ENCODE peak calls at places on chromosomes 5 and 9, in six cellular contexts. One of them, this sample, is unnamed. For H3K9me3, the result is how much of the 10 kb centered on the place peaks cover.

GRCh38 chr9:70257991-70258691 is 637 bp upstream of the SMC5 start:
- DNase-seq in spleen: peak
- DNase-seq in upper lobe of left lung: peak
- DNase-seq in ovary: peak
- DNase-seq in prostate gland: peak
- DNase-seq in IMR-90: peak
- DNase-seq in this sample: no peak

GRCh38 chr9:72044095-72044494 is 16.3 kb downstream of the C9orf57 start:
- DNase-seq in spleen: no peak
- DNase-seq in prostate gland: no peak
- DNase-seq in ovary: no peak
- DNase-seq in IMR-90: no peak
- DNase-seq in upper lobe of left lung: no peak
- DNase-seq in this sample: no peak

GRCh38 chr9:125971050-125971449 is 223.9 kb downstream of the PBX3 start:
- DNase-seq in prostate gland: no peak
- DNase-seq in upper lobe of left lung: no peak
- DNase-seq in IMR-90: no peak
- DNase-seq in spleen: no peak
- DNase-seq in ovary: no peak
- DNase-seq in this sample: no peak

GRCh38 chr5:11214851-11215250 is 453.8 kb upstream of the DAP start:
- DNase-seq in prostate gland: no peak
- DNase-seq in IMR-90: no peak
- DNase-seq in upper lobe of left lung: no peak
- DNase-seq in ovary: no peak
- DNase-seq in spleen: no peak
- DNase-seq in this sample: no peak

GRCh38 chr9:20319641-20320337 is 302.5 kb downstream of the MLLT3 start:
- DNase-seq in IMR-90: peak
- DNase-seq in ovary: no peak
- DNase-seq in spleen: no peak
- DNase-seq in upper lobe of left lung: peak
- DNase-seq in prostate gland: peak
- DNase-seq in this sample: no peak

GRCh38 chr5:11240293-11241190 is 479.5 kb upstream of the DAP start:
- DNase-seq in IMR-90: no peak
- DNase-seq in upper lobe of left lung: no peak
- DNase-seq in ovary: no peak
- DNase-seq in prostate gland: no peak
- DNase-seq in spleen: no peak
- DNase-seq in this sample: no peak

GRCh38 chr9:127896395-127897193 is 2.8 kb downstream of the ST6GALNAC6 start:
- DNase-seq in ovary: peak
- DNase-seq in IMR-90: no peak
- DNase-seq in spleen: peak
- DNase-seq in upper lobe of left lung: no peak
- DNase-seq in prostate gland: no peak
- DNase-seq in this sample: peak

GRCh38 chr9:104346645-104347175 is 157.4 kb upstream of the OR13F1 start:
- DNase-seq in prostate gland: no peak
- DNase-seq in spleen: no peak
- DNase-seq in upper lobe of left lung: no peak
- DNase-seq in IMR-90: no peak
- DNase-seq in ovary: no peak
- DNase-seq in this sample: no peak

GRCh38 chr5:96741911-96742310 is 65.8 kb downstream of the ERAP1 start:
- DNase-seq in IMR-90: no peak
- DNase-seq in ovary: no peak
- DNase-seq in prostate gland: no peak
- DNase-seq in upper lobe of left lung: no peak
- DNase-seq in spleen: no peak
- DNase-seq in this sample: peak

DNA sequence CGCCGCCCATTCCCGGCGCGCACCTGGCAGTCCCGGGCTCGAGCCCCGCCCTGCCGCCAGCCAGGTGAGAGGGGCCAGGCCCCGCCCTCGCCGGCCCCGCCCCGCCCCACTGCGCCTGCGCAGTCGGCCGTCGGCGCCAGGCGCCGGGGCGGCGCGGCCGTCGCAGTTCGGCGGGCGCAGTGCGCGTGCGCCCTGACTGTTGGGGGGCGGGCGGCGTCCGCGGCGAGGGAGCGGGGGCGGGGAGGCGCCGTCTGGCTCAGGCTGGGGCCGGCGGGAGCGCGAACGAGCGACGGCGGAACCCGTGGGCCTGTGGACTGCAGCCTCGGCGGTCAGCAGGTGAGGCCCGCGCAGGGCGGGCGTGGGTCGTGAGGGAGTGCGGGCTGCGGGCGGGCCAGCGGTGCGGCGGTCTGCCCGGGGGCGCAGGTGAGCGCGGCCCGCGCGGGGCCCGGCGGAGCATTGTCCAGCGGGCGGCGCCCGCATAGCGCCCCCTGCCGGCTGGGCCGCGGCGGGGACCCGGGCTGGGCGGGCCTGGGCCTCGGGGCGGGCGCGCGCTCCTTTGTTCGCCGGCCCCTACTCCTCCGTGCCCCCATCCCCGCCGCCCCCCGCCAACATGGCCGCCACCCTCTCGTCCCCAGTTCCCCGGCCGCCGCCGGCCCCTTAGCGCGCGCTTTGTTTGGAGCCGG is at the start of gene SPIN1:
- DNase-seq in upper lobe of left lung: peak
- DNase-seq in prostate gland: peak
- DNase-seq in IMR-90: peak
- DNase-seq in ovary: peak
- DNase-seq in spleen: peak
- DNase-seq in this sample: peak
- TF ChIP-seq POLR2A in upper lobe of left lung: peak
- TF ChIP-seq POLR2A in prostate gland: no peak
- TF ChIP-seq POLR2A in IMR-90: peak
- TF ChIP-seq POLR2A in ovary: peak
- TF ChIP-seq POLR2A in spleen: no peak
- TF ChIP-seq POLR2A in this sample: no peak

GRCh38 chr5:140780512-140780911 is 5.4 kb upstream of the PCDHA1 start:
- DNase-seq in upper lobe of left lung: no peak
- DNase-seq in spleen: no peak
- DNase-seq in ovary: no peak
- DNase-seq in IMR-90: no peak
- DNase-seq in prostate gland: no peak
- DNase-seq in this sample: no peak
- H3K9me3 ChIP-seq in upper lobe of left lung: under half
- H3K9me3 ChIP-seq in spleen: half or more
- H3K9me3 ChIP-seq in ovary: under half
- H3K9me3 ChIP-seq in IMR-90: under half
- H3K9me3 ChIP-seq in prostate gland: under half
- H3K9me3 ChIP-seq in this sample: half or more

DNA sequence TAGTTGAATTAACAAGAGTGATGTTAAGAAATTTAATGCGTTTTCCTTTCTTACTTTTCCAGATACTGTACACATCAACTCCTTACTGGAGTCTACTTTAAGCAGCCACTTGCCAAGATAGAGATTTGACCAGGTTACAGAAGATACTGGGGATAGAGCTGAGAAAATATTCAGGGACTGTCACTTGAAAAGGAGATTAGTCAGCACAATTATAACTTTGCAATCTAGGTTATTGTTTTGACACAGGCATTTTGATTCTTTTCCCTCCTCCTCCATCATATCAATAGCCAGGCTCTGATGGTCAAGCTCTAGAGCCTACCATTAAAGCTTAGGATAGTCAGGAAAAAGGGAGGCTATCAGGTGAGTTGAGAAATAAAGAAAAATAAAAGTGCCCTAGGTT is 345.9 kb upstream of the ITGA1 start:
- DNase-seq in spleen: no peak
- DNase-seq in IMR-90: no peak
- DNase-seq in ovary: no peak
- DNase-seq in prostate gland: no peak
- DNase-seq in upper lobe of left lung: no peak
- DNase-seq in this sample: no peak
- TF ChIP-seq POLR2A in spleen: no peak
- TF ChIP-seq POLR2A in IMR-90: no peak
- TF ChIP-seq POLR2A in ovary: no peak
- TF ChIP-seq POLR2A in prostate gland: no peak
- TF ChIP-seq POLR2A in upper lobe of left lung: no peak
- TF ChIP-seq POLR2A in this sample: no peak

GRCh38 chr5:141250576-141250975 is 5.4 kb downstream of the PCDHB15 start:
- DNase-seq in ovary: no peak
- DNase-seq in prostate gland: no peak
- DNase-seq in upper lobe of left lung: no peak
- DNase-seq in IMR-90: no peak
- DNase-seq in spleen: no peak
- DNase-seq in this sample: no peak
- H3K9me3 ChIP-seq in ovary: under half
- H3K9me3 ChIP-seq in prostate gland: under half
- H3K9me3 ChIP-seq in upper lobe of left lung: half or more
- H3K9me3 ChIP-seq in IMR-90: under half
- H3K9me3 ChIP-seq in spleen: half or more
- H3K9me3 ChIP-seq in this sample: half or more

GRCh38 chr9:100104314-100104713 is 5.3 kb downstream of the INVS start:
- DNase-seq in upper lobe of left lung: no peak
- DNase-seq in IMR-90: peak
- DNase-seq in prostate gland: no peak
- DNase-seq in ovary: no peak
- DNase-seq in spleen: no peak
- DNase-seq in this sample: no peak
- TF ChIP-seq POLR2A in upper lobe of left lung: no peak
- TF ChIP-seq POLR2A in IMR-90: no peak
- TF ChIP-seq POLR2A in prostate gland: no peak
- TF ChIP-seq POLR2A in ovary: no peak
- TF ChIP-seq POLR2A in spleen: no peak
- TF ChIP-seq POLR2A in this sample: no peak

GRCh38 chr5:12354686-12355085 is 450.4 kb upstream of the CTNND2 start:
- DNase-seq in IMR-90: no peak
- DNase-seq in spleen: no peak
- DNase-seq in ovary: no peak
- DNase-seq in upper lobe of left lung: no peak
- DNase-seq in prostate gland: no peak
- DNase-seq in this sample: no peak

GRCh38 chr5:12357596-12357995 is 453.4 kb upstream of the CTNND2 start:
- DNase-seq in spleen: no peak
- DNase-seq in upper lobe of left lung: no peak
- DNase-seq in ovary: no peak
- DNase-seq in prostate gland: no peak
- DNase-seq in IMR-90: no peak
- DNase-seq in this sample: no peak

GRCh38 chr5:12358371-12359090 is 454.3 kb upstream of the CTNND2 start:
- DNase-seq in prostate gland: no peak
- DNase-seq in upper lobe of left lung: no peak
- DNase-seq in ovary: no peak
- DNase-seq in spleen: no peak
- DNase-seq in IMR-90: no peak
- DNase-seq in this sample: no peak

GRCh38 chr5:12360218-12360617 is 456.0 kb upstream of the CTNND2 start:
- DNase-seq in spleen: no peak
- DNase-seq in IMR-90: no peak
- DNase-seq in ovary: no peak
- DNase-seq in upper lobe of left lung: no peak
- DNase-seq in prostate gland: no peak
- DNase-seq in this sample: no peak
- H3K9me3 ChIP-seq in spleen: under half
- H3K9me3 ChIP-seq in IMR-90: under half
- H3K9me3 ChIP-seq in ovary: under half
- H3K9me3 ChIP-seq in upper lobe of left lung: under half
- H3K9me3 ChIP-seq in prostate gland: under half
- H3K9me3 ChIP-seq in this sample: under half

GRCh38 chr5:159021360-159022177 is 78.1 kb downstream of the EBF1 start:
- DNase-seq in spleen: no peak
- DNase-seq in IMR-90: peak
- DNase-seq in ovary: no peak
- DNase-seq in upper lobe of left lung: no peak
- DNase-seq in prostate gland: no peak
- DNase-seq in this sample: no peak
- TF ChIP-seq POLR2A in spleen: no peak
- TF ChIP-seq POLR2A in IMR-90: no peak
- TF ChIP-seq POLR2A in ovary: no peak
- TF ChIP-seq POLR2A in upper lobe of left lung: no peak
- TF ChIP-seq POLR2A in prostate gland: no peak
- TF ChIP-seq POLR2A in this sample: no peak

GRCh38 chr5:79875230-79875629 is 115.8 kb downstream of the MTX3 start:
- DNase-seq in IMR-90: no peak
- DNase-seq in upper lobe of left lung: no peak
- DNase-seq in prostate gland: no peak
- DNase-seq in ovary: no peak
- DNase-seq in spleen: no peak
- DNase-seq in this sample: no peak
- H3K9me3 ChIP-seq in IMR-90: under half
- H3K9me3 ChIP-seq in upper lobe of left lung: under half
- H3K9me3 ChIP-seq in prostate gland: under half
- H3K9me3 ChIP-seq in ovary: under half
- H3K9me3 ChIP-seq in spleen: under half
- H3K9me3 ChIP-seq in this sample: under half

GRCh38 chr5:133420440-133421301 is 191.7 kb downstream of the FSTL4 start:
- DNase-seq in spleen: no peak
- DNase-seq in ovary: no peak
- DNase-seq in upper lobe of left lung: no peak
- DNase-seq in IMR-90: no peak
- DNase-seq in prostate gland: no peak
- DNase-seq in this sample: no peak
- TF ChIP-seq POLR2A in spleen: no peak
- TF ChIP-seq POLR2A in ovary: no peak
- TF ChIP-seq POLR2A in upper lobe of left lung: no peak
- TF ChIP-seq POLR2A in IMR-90: no peak
- TF ChIP-seq POLR2A in prostate gland: no peak
- TF ChIP-seq POLR2A in this sample: no peak

DNA sequence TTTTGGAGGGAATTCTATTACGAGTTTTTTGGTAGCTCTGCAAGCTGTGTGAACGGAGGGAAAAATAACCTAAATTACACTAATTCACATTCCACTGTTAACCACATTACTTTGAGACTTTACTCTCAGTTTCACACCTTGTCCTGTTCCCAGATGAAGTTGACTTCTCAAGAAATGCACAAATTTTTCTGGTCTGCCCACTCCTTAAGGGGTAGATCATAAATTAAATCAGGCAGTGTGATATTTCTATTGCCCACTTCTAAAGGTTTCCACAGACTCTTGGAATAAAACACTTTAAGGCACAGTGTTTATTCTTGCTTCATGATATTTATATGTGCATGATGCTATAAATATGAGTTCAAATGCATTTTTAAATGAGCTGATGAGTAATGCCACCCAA is 437.5 kb upstream of the MEF2C start:
- DNase-seq in spleen: no peak
- DNase-seq in ovary: no peak
- DNase-seq in upper lobe of left lung: no peak
- DNase-seq in prostate gland: no peak
- DNase-seq in IMR-90: no peak
- DNase-seq in this sample: no peak
- H3K9me3 ChIP-seq in spleen: under half
- H3K9me3 ChIP-seq in ovary: under half
- H3K9me3 ChIP-seq in upper lobe of left lung: under half
- H3K9me3 ChIP-seq in prostate gland: under half
- H3K9me3 ChIP-seq in IMR-90: under half
- H3K9me3 ChIP-seq in this sample: under half

This sample was measured in heart left ventricle.